ENCODE peak calls at places on chromosomes 3 and 15, in six cellular contexts. F is brain microvascular endothelial cell; X is GM13977; E is cardiac fibroblast; D is mammary epithelial cell; H is CD4-positive, alpha-beta T cell. L is an unnamed sample.
A peak's percentile ranks its signal among the peaks of the same experiment; 100 is the strongest.

GRCh38 chr3:66740260-66740659 is 239.4 kb upstream of the LRIG1 start:
- DNase-seq in F (no peak), X (no peak), E (no peak), D (no peak), H (no peak), L (no peak)

GRCh38 chr15:87224409-87224808 is 1032.1 kb downstream of the NTRK3 start:
- DNase-seq in F (no peak), X (no peak), E (peak; percentile 68), D (no peak), H (no peak), L (no peak)

GRCh38 chr3:44825264-44825925 is 36.3 kb upstream of the TMEM42 start:
- DNase-seq in F (peak; percentile 43), X (peak; percentile 43), E (peak; percentile 73), D (peak; percentile 73), H (no peak), L (no peak)

GRCh38 chr3:194162817-194163584 is 27.1 kb downstream of the HES1 start:
- DNase-seq in F (no peak), X (no peak), E (no peak), D (no peak), H (no peak), L (no peak)

GRCh38 chr15:100918690-100919480 is at the start of gene LRRK1:
- DNase-seq in F (peak; percentile 18), X (peak; percentile 74), E (peak; percentile 53), D (peak; percentile 60), H (no peak), L (peak; percentile 34)

GRCh38 chr3:13110678-13111116 is 37.5 kb upstream of the IQSEC1 start:
- DNase-seq in F (no peak), X (peak; percentile 85), E (no peak), D (peak; percentile 52), H (peak; percentile 17), L (no peak)

GRCh38 chr3:108091498-108092259 is 848 bp upstream of the CD47 start:
- DNase-seq in F (no peak), X (peak; percentile 15), E (no peak), D (no peak), H (peak; percentile 57), L (no peak)

GRCh38 chr3:52721002-52721741 is 15.3 kb downstream of the SPCS1 start:
- DNase-seq in F (no peak), X (peak; percentile 29), E (peak; percentile 13), D (no peak), H (peak; percentile 18), L (no peak)

GRCh38 chr15:68910341-68910740 is 20.0 kb upstream of the SPESP1 start:
- DNase-seq in F (no peak), X (no peak), E (no peak), D (no peak), H (no peak), L (no peak)

GRCh38 chr3:171953300-171954022 is 85.9 kb upstream of the FNDC3B start:
- DNase-seq in F (no peak), X (no peak), E (peak; percentile 57), D (peak; percentile 26), H (no peak), L (no peak)

GRCh38 chr3:38036906-38037305 is 2.1 kb upstream of the DLEC1 start:
- DNase-seq in F (no peak), X (no peak), E (no peak), D (no peak), H (no peak), L (no peak)

DNA sequence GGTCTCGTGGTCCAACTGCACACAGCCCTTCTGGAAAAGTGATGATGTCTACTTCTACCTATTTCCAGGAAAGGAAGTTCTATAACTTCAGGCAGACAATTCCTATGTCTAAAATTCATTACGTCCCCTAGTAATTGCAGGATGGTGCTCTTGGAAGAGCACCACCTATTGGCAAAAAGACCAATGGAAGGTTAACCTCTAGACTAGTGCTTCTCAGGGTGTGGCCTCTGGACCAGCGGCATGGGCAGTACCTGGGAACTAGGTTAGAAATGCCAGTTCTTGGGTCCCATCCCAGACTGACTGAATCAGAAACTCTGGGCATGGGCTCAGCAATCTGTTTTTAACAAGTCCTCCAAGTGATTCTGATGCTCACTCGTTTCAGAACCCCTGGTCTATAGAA is 258.3 kb upstream of the ICE2 start:
- DNase-seq in F (no peak), X (no peak), E (no peak), D (no peak), H (no peak), L (no peak)
- TF ChIP-seq CTCF in F (no peak), X (no peak), E (no peak), D (no peak), H (no peak), L (no peak)

GRCh38 chr15:83747050-83747717 is 93.3 kb downstream of the ADAMTSL3 start:
- DNase-seq in F (peak; percentile 40), X (no peak), E (peak; percentile 67), D (peak; percentile 65), H (no peak), L (no peak)
- TF ChIP-seq CTCF in F (peak; percentile 46), X (no peak), E (peak; percentile 26), D (peak; percentile 68), H (no peak), L (no peak)

DNA sequence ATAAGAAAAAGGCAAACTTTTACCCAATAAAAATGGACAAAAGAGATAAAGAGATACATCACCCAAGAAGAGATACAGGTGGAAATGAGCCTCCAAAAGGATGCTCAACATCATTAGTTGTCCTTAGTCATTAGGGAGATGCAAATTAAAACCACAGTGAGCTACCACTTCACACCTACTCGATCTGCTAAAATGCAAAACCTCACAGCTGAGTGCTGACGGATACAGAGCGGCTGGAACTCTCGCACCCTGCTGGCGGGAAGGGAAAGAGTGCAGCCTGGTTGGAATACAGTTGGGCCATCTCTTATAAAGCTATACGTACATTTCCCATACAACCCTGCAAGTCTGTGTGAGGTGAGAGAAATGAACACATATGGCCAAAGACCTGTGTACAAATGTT is 78.5 kb upstream of the PRR20G start:
- DNase-seq in F (no peak), X (no peak), E (peak; percentile 4), D (no peak), H (no peak), L (no peak)
- TF ChIP-seq CTCF in F (peak; percentile 44), X (no peak), E (peak; percentile 12), D (no peak), H (no peak), L (no peak)

GRCh38 chr3:11651900-11652299 is 8.2 kb upstream of the VGLL4 start:
- DNase-seq in F (no peak), X (peak; percentile 44), E (peak; percentile 77), D (no peak), H (no peak), L (no peak)
- TF ChIP-seq CTCF in F (no peak), X (peak; percentile 31), E (peak; percentile 31), D (peak; percentile 26), H (peak; percentile 77), L (peak; percentile 80)

DNA sequence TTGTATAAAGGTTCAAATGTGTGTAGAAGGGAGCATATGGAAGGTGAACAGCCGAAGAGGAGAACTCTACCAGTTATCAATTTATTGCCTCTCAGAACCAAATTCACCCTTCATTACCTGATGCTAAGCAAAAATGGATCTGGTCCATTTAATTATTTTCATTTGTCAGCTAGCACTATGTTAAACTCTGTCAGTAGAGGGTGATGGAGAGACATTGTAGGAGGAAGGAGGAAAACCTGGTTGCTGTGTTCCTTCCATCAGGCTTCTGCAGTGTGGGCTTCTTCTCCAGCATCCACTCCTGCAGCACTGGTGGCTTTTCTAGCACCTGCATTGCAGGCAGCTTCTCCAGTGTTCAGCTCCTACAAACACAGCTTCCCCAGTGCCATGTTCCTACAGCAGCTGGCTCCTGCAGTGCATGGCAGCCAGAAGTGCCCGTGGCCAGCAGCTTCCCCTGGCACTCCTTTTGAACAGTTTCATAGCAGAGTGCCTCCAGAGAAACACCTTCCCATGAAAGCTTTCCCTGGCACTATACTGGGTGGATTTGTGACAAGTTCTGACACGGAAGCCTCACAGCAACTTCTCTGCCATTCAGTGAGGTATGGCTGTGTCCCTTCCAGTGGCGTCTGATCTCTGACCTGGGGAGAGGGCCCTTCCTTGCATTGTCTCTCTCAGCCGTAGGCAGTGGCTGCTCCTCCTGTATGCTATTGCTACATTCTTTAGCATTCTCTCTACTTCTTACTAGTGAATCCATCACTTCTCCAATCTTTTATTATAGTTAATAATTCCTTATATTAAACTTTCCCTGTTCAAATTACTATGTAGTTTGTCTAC is 14.6 kb upstream of the IL17RD start:
- DNase-seq in F (no peak), X (no peak), E (peak; percentile 44), D (no peak), H (no peak), L (no peak)
- TF ChIP-seq CTCF in F (peak; percentile 59), X (peak; percentile 60), E (peak; percentile 58), D (peak; percentile 66), H (peak; percentile 28), L (no peak)

GRCh38 chr15:89172921-89173320 is 48.5 kb downstream of the RLBP1 start:
- DNase-seq in F (no peak), X (no peak), E (no peak), D (no peak), H (no peak), L (no peak)

GRCh38 chr15:89175617-89176191 is 45.7 kb downstream of the RLBP1 start:
- DNase-seq in F (no peak), X (no peak), E (no peak), D (no peak), H (no peak), L (no peak)

GRCh38 chr15:89167267-89168176 is 53.9 kb downstream of the RLBP1 start:
- DNase-seq in F (peak; percentile 33), X (peak; percentile 36), E (peak; percentile 73), D (peak; percentile 90), H (no peak), L (no peak)

GRCh38 chr15:89174476-89174875 is 46.9 kb downstream of the RLBP1 start:
- DNase-seq in F (no peak), X (no peak), E (peak; percentile 45), D (no peak), H (no peak), L (no peak)

GRCh38 chr15:89171136-89172072 is 50.0 kb downstream of the RLBP1 start:
- DNase-seq in F (peak; percentile 61), X (no peak), E (peak; percentile 63), D (no peak), H (no peak), L (peak; percentile 70)
- TF ChIP-seq CTCF in F (peak; percentile 86), X (peak; percentile 68), E (peak; percentile 80), D (peak; percentile 86), H (peak; percentile 66), L (peak; percentile 79)

DNA sequence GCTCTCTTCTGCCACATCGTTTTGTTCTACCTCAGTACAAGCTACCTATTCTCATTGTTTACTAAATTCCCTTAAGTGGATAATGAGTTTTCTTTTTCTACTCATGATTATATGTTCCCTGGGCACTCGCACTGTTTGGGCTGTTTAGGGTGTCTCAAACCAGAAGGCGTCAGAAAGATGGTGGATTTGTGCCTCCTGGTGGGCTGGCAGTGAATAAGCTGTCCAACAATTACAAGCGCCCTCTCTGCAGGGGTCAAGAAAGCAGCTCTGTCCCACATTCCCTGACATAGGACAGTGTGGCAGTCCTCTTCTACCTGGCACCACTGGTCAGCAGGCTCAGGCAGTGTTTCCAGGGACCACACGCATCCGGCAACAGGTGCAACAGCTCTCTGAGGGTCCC is 173.4 kb upstream of the PPP2R3A start:
- DNase-seq in F (no peak), X (no peak), E (no peak), D (no peak), H (no peak), L (no peak)
- TF ChIP-seq CTCF in F (no peak), X (peak; percentile 12), E (no peak), D (no peak), H (no peak), L (no peak)

L was measured in glutamatergic neuron.